ENCODE peak calls at places on chromosomes 13 and 19, in five cellular contexts. I is body of pancreas, G is SJCRH30, B is psoas muscle, V is tibial nerve. E is an unnamed sample.

GRCh38 chr13:49679244-49679643 is 12.0 kb downstream of the EBPL start:
- DNase-seq in I (peak), G (no peak), B (no peak), V (no peak), E (no peak)

GRCh38 chr19:33110201-33110910 is 21.6 kb upstream of the WDR88 start:
- DNase-seq in I (no peak), G (no peak), B (no peak), V (no peak), E (peak)

GRCh38 chr13:41973247-41973741 is 12.4 kb upstream of the VWA8 start:
- DNase-seq in I (no peak), G (peak), B (no peak), V (no peak), E (no peak)

GRCh38 chr13:49367640-49368431 is 76.0 kb downstream of the CAB39L start:
- DNase-seq in I (no peak), G (no peak), B (no peak), V (no peak), E (no peak)

GRCh38 chr13:50131998-50132936 is 117.0 kb downstream of the KCNRG start:
- DNase-seq in I (no peak), G (no peak), B (no peak), V (no peak), E (no peak)

GRCh38 chr13:44969858-44970484 is 19.3 kb downstream of the NUFIP1 start:
- DNase-seq in I (no peak), G (peak), B (no peak), V (no peak), E (peak)

GRCh38 chr13:33874871-33875270 is 56.9 kb downstream of the RFC3 start:
- DNase-seq in I (no peak), G (no peak), B (no peak), V (no peak), E (no peak)

GRCh38 chr13:58883405-58883804 is 1251.9 kb downstream of the PCDH17 start:
- DNase-seq in I (no peak), G (no peak), B (no peak), V (no peak), E (no peak)

GRCh38 chr13:98475521-98475920 is 101.4 kb downstream of the STK24 start:
- DNase-seq in I (no peak), G (no peak), B (no peak), V (no peak), E (no peak)

GRCh38 chr13:111286162-111286561 is 34.3 kb upstream of the TEX29 start:
- DNase-seq in I (no peak), G (no peak), B (no peak), V (no peak), E (no peak)

GRCh38 chr13:40079721-40080120 is 424.3 kb downstream of the COG6 start:
- DNase-seq in I (no peak), G (no peak), B (no peak), V (no peak), E (no peak)

GRCh38 chr13:21696865-21697448 is 26.1 kb downstream of the FGF9 start:
- DNase-seq in I (no peak), G (no peak), B (no peak), V (no peak), E (no peak)

GRCh38 chr19:44943801-44944249 is 1.8 kb downstream of the APOC4 start:
- DNase-seq in I (peak), G (no peak), B (peak), V (peak), E (no peak)

GRCh38 chr19:57305056-57305455 is 15.2 kb upstream of the ZNF543 start:
- DNase-seq in I (no peak), G (no peak), B (no peak), V (no peak), E (no peak)
- H3K27ac ChIP-seq in I (no peak), G (no peak), B (no peak), V (no peak), E (no peak)

DNA sequence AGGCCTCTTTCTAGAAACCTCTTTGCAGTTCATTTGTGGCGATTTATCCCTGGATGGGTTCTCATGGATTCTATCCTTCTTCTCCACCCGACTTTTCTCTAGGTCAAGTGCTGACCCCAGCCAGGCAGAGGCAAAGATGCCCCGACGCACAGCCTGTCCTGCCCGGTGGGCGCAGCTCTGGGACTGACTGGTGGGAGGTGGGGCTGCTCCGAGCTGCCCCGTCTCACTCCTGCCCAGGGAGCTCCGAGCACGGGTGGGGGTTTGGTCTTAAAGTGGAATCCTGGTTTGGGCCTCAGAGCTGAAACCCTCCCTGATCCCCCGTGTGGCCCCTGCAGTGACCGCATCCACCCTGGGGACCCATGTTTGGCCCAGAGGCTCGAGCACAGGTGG is 44.5 kb downstream of the GAS6 start:
- DNase-seq in I (no peak), G (no peak), B (peak), V (no peak), E (no peak)
- H3K27ac ChIP-seq in I (no peak), G (no peak), B (peak), V (no peak), E (no peak)

DNA sequence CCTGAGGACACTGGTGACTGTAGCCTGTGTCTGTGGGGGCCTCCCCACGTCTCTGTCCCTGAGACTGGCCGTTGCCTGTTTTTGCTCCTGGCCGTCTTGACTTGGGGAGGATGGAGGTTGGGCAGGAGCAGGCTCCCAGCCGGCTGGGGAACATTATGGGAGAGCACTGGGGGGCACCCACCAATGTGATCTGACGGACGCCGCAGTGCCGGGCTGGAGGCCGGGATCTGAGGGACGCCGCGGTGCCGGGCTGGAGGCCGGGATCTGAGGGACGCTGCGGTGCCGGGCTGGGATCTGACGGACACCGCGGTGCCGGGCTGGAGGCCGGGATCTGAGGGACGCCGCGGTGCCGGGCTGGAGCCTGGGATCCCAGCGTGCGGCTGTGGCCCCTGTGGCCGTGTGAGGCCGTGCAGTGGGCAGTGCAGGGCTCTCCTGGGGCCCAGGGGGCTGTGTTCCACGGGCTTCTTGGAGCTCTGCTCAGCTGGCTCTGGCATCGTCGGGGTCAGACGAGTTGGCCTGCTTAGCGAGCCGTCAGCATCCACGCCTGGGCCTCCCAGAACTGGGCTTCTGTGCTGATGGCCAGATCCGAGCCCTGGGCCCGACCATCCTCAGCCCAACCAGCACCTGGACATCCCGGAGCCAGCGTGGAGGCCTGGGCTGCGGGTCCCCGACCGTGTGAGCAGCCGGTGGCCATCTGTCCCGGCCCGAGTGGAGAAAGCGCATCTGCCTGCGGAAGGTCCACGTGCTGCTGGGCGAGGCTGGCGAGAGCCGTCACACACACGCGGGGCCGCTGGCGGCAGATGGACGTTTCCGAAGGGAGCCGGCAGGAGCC is 45.8 kb downstream of the GAS6 start:
- DNase-seq in I (no peak), G (no peak), B (peak), V (no peak), E (no peak)
- H3K27ac ChIP-seq in I (peak), G (no peak), B (peak), V (no peak), E (no peak)

GRCh38 chr19:47796785-47797184 is 7.6 kb downstream of the TPRX1 start:
- DNase-seq in I (no peak), G (no peak), B (no peak), V (no peak), E (no peak)

GRCh38 chr19:47802521-47803043 is 1.8 kb downstream of the TPRX1 start:
- DNase-seq in I (no peak), G (no peak), B (no peak), V (no peak), E (no peak)

GRCh38 chr19:47801270-47801669 is 3.1 kb downstream of the TPRX1 start:
- DNase-seq in I (no peak), G (no peak), B (no peak), V (no peak), E (no peak)

GRCh38 chr19:47797996-47798903 is 6.1 kb downstream of the TPRX1 start:
- DNase-seq in I (no peak), G (peak), B (no peak), V (no peak), E (no peak)

GRCh38 chr19:47798904-47799266 is 5.5 kb downstream of the TPRX1 start:
- DNase-seq in I (no peak), G (peak), B (no peak), V (no peak), E (no peak)
- H3K27ac ChIP-seq in I (no peak), G (no peak), B (no peak), V (no peak), E (no peak)

GRCh38 chr19:13045812-13046211 is 50.5 kb downstream of the NFIX start:
- DNase-seq in I (no peak), G (no peak), B (no peak), V (no peak), E (no peak)
- H3K27ac ChIP-seq in I (no peak), G (no peak), B (peak), V (no peak), E (no peak)

GRCh38 chr19:35529241-35530218 is 1.4 kb upstream of the SBSN start:
- DNase-seq in I (no peak), G (no peak), B (no peak), V (no peak), E (no peak)
- H3K27ac ChIP-seq in I (no peak), G (no peak), B (no peak), V (no peak), E (no peak)

GRCh38 chr19:50932018-50932689 is 20.7 kb downstream of the KLK5 start:
- DNase-seq in I (no peak), G (no peak), B (no peak), V (no peak), E (no peak)

GRCh38 chr19:50928841-50929240 is 17.6 kb upstream of the KLK4 start:
- DNase-seq in I (no peak), G (no peak), B (no peak), V (no peak), E (no peak)

GRCh38 chr19:50933640-50934039 is 19.2 kb downstream of the KLK5 start:
- DNase-seq in I (no peak), G (no peak), B (no peak), V (no peak), E (no peak)

GRCh38 chr19:50931023-50931422 is 19.8 kb upstream of the KLK4 start:
- DNase-seq in I (no peak), G (no peak), B (no peak), V (no peak), E (no peak)

DNA sequence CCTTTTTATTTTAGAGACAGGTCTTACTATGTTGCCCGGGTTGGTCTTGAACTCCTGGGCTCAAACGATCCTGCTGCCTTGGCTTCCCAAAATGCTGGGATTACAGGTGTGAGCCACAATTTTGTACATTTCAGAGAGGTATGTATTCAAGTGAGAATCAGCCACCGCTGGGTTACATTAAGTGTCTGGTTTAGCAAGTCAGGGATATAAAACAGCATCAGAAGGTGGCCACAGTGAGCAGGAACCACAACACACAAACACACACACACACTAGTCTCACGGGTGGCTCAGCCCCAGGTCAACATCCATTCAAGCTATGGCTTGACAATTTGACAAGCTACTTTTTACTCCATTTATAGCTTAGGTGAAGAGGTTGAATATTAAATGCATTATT is 20.2 kb downstream of the KLK5 start:
- DNase-seq in I (no peak), G (no peak), B (no peak), V (no peak), E (no peak)
- H3K27ac ChIP-seq in I (no peak), G (no peak), B (no peak), V (no peak), E (no peak)

GRCh38 chr19:46875657-46876056 is 14.9 kb downstream of the ARHGAP35 start:
- DNase-seq in I (no peak), G (no peak), B (no peak), V (no peak), E (no peak)

GRCh38 chr19:46881092-46881491 is 20.3 kb downstream of the ARHGAP35 start:
- DNase-seq in I (no peak), G (no peak), B (no peak), V (no peak), E (no peak)

GRCh38 chr19:46882034-46882433 is 21.2 kb downstream of the ARHGAP35 start:
- DNase-seq in I (no peak), G (no peak), B (no peak), V (no peak), E (no peak)

GRCh38 chr19:46880440-46880839 is 19.6 kb downstream of the ARHGAP35 start:
- DNase-seq in I (no peak), G (no peak), B (no peak), V (no peak), E (no peak)

DNA sequence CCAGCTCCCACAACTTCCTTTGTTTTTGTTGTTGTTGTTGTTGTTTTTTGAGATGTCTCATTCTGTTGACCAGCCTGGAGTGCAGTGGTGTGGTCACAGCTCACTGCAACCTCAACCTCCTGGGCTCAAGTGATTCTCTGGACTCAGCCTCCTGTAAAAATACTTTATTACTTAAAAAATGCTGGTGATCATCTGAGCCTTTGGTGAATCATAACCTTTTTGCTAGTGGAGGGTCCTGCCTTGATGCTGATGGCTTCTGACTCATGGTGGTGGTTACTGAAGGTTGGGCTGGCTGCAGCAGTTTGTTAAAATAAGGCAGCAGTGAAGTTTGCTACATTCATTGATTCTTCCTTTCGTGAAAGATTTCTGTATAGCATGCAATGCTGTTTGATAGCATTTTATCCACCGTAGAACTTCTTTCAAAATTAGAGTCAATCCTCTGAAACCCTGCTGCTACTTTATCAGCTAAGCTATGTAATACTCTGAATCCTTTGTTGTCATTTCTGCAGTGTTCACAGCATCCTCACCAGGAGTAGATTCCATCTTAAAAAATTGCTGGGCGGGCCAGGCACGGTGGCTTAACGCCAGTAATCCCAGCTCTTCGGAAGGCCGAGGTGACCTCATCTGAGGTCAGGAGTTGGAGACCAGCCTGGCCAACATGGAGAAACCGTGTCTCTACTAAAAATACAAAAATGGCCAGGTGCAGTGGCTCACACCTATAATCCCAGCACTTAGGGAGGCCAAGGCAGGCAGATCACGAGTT is 18.0 kb downstream of the ARHGAP35 start:
- DNase-seq in I (no peak), G (peak), B (peak), V (no peak), E (peak)
- H3K27ac ChIP-seq in I (no peak), G (peak), B (no peak), V (no peak), E (peak)

DNA sequence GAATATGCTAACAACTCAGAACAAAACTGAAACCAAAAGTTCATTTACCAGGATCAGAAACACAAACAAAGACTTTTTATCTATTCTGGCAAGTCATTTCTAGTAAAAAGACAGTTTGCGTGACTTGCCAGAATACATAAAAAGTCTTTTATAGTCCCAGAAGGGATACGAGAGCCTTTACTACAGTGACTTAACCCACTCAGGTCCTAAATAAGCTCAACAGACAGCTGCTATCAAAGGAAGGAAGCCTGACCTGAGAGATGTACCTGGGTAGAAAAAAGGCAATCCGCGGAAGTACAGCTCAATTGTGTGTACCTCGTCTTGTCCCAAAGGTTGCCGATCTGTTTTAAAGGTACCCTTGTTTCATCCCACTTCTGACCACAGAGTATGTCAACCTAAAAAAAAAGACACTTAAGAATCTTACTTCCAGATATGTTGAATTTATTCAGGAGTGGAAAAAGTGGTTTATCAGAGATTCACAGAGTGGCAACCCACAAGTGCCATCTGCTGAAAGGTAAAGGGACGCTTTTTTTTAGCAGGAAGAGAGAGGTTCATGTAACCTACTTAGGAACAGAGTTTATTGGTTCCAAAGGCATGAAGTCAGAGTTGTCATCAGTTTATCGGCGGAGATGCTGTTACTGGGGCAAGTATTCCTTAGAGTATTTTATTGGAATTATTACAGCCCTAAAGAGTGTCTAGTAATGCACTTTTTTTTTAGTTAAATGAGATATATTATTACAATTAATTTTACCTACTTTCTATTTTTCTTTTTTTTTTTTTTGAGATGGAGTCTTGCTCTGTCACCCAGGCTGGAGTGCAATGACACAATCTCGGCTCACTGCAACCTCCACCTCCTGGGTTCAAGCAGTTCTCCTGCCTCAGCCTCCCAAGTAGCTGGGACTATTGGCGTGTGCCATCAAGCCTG is 69.7 kb upstream of the C1QTNF9B start:
- DNase-seq in I (no peak), G (no peak), B (no peak), V (no peak), E (no peak)
- H3K27ac ChIP-seq in I (peak), G (no peak), B (no peak), V (peak), E (no peak)

DNA sequence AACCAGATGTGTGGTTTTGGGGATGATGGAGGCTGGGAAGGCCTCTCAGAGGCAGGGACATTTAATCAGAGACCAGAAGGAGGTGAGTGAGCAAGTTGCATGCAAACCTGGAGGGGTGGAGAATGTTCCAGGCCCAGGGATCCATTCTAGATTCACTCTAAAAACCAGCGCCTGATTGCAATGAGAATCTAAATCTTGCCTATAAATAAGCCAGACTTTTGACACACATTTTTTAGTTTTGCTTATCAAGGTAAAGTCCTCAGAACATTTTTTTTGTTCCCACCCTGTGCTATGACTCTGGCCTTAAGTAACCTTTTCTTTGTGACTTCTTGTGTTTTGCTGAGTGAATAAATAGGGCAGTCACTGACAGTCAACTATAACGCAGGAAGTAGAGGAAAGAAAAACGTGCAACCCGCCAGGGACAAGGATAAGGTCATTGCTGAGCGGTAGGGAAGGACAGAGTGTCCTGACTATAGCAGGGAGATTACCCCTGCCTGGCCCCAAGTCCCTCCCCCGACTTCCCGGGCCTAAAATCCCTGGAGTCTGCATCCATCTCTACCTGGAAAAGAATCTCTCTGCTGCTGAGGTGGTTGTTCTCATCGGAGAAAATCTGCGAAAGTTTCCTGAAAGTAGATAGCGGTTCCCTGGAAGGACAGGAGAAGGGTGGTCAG is 14.4 kb downstream of the RGL3 start:
- DNase-seq in I (no peak), G (no peak), B (no peak), V (no peak), E (no peak)
- H3K27ac ChIP-seq in I (no peak), G (no peak), B (no peak), V (no peak), E (no peak)